ENCODE peak calls at places on chromosomes 16 and 17, in six cellular contexts. H is A673, Y is AG20443, Q is NCI-H1417, D is AG09319, S is NB4. M is an unnamed sample.

GRCh38 chr16:3292604-3293003 is 9.3 kb downstream of the ZNF263 start:
- DNase-seq in H (no peak), Y (no peak), Q (no peak), D (no peak), S (no peak), M (no peak)

GRCh38 chr17:47934856-47935255 is 6.5 kb upstream of the PNPO start:
- DNase-seq in H (no peak), Y (no peak), Q (no peak), D (no peak), S (peak), M (no peak)

GRCh38 chr16:30068750-30069574 is 3.4 kb downstream of the ALDOA start:
- DNase-seq in H (peak), Y (no peak), Q (peak), D (no peak), S (peak), M (peak)

GRCh38 chr17:42917236-42917603 is 16.6 kb downstream of the G6PC1 start:
- DNase-seq in H (peak), Y (no peak), Q (peak), D (no peak), S (no peak), M (no peak)

GRCh38 chr16:28931801-28932225 is at the start of gene CD19:
- DNase-seq in H (no peak), Y (no peak), Q (no peak), D (no peak), S (peak), M (no peak)

GRCh38 chr16:4332083-4332482 is 16.2 kb downstream of the GLIS2 start:
- DNase-seq in H (no peak), Y (no peak), Q (no peak), D (no peak), S (no peak), M (no peak)

GRCh38 chr16:35492225-35492624 is 2032.8 kb downstream of the TP53TG3F start:
- DNase-seq in H (no peak), Y (no peak), Q (peak), D (no peak), S (no peak), M (peak)

GRCh38 chr16:66274335-66275110 is 92.0 kb upstream of the CDH5 start:
- DNase-seq in H (peak), Y (no peak), Q (peak), D (no peak), S (peak), M (peak)

GRCh38 chr16:66439051-66439730 is 12.1 kb downstream of the BEAN1 start:
- DNase-seq in H (no peak), Y (no peak), Q (no peak), D (no peak), S (no peak), M (no peak)

GRCh38 chr17:12097326-12097725 is 76.6 kb downstream of the MAP2K4 start:
- DNase-seq in H (no peak), Y (no peak), Q (no peak), D (no peak), S (no peak), M (no peak)

GRCh38 chr17:30095507-30096244 is 20.9 kb upstream of the NSRP1 start:
- DNase-seq in H (peak), Y (peak), Q (peak), D (peak), S (peak), M (peak)

GRCh38 chr17:18772471-18772870 is 8.5 kb upstream of the TVP23B start:
- DNase-seq in H (no peak), Y (no peak), Q (no peak), D (no peak), S (no peak), M (no peak)

GRCh38 chr17:81043725-81044427 is 8.9 kb downstream of the BAIAP2 start:
- DNase-seq in H (peak), Y (no peak), Q (no peak), D (no peak), S (no peak), M (no peak)

GRCh38 chr17:1797323-1797722 is 32.4 kb downstream of the SMYD4 start:
- DNase-seq in H (no peak), Y (no peak), Q (no peak), D (no peak), S (no peak), M (no peak)